ENCODE peak calls at places on chromosomes 12 and 14, in six cellular contexts. S is NB4, T is brain microvascular endothelial cell, Z is activated T-helper 1 cell treated with Interleukin-2 at 50 U/mL for 16 hours, M is glutamatergic neuron, X is lower lobe of right lung. I is an unnamed sample.

GRCh38 chr14:104799657-104800599 is 973 bp upstream of the ZBTB42 start:
- DNase-seq in X (peak), S (peak), T (peak), M (peak), Z (peak), I (peak)

GRCh38 chr14:103739793-103740501 is 24.3 kb downstream of the ZFYVE21 start:
- DNase-seq in S (no peak), M (no peak), T (no peak), Z (no peak), X (no peak), I (no peak)

GRCh38 chr12:119841433-119842210 is 35.5 kb downstream of the CIT start:
- DNase-seq in X (no peak), Z (no peak), M (no peak), S (no peak), T (peak), I (peak)

GRCh38 chr12:31951939-31952338 is 7.3 kb upstream of the RESF1 start:
- DNase-seq in M (no peak), S (no peak), T (no peak), X (no peak), Z (no peak), I (no peak)

GRCh38 chr14:56099081-56099797 is 19.0 kb upstream of the PELI2 start:
- DNase-seq in S (no peak), M (no peak), X (no peak), T (no peak), Z (no peak), I (no peak)

GRCh38 chr12:74598819-74599218 is 61.2 kb downstream of the ATXN7L3B start:
- DNase-seq in S (no peak), M (no peak), T (no peak), X (no peak), Z (no peak), I (no peak)

GRCh38 chr12:39660101-39660500 is 40.5 kb upstream of the ABCD2 start:
- DNase-seq in T (no peak), M (no peak), X (no peak), S (no peak), Z (no peak), I (no peak)

GRCh38 chr12:104250366-104251125 is 35.0 kb downstream of the TXNRD1 start:
- DNase-seq in M (no peak), X (no peak), T (no peak), S (no peak), Z (no peak), I (no peak)

GRCh38 chr12:50659260-50659659 is 104.6 kb upstream of the ATF1 start:
- DNase-seq in M (no peak), Z (no peak), X (no peak), T (no peak), S (no peak), I (no peak)

GRCh38 chr12:52703424-52703823 is at the start of gene KRT77:
- DNase-seq in X (no peak), T (no peak), M (no peak), S (no peak), Z (no peak), I (no peak)

GRCh38 chr12:26153421-26154154 is 28.8 kb upstream of the BHLHE41 start:
- DNase-seq in T (peak), S (no peak), Z (no peak), M (no peak), X (no peak), I (peak)

GRCh38 chr14:99946652-99947489 is 118.4 kb upstream of the EVL start:
- DNase-seq in X (no peak), M (peak), Z (peak), T (no peak), S (peak), I (no peak)

GRCh38 chr14:100192250-100192671 is 32.8 kb upstream of the DEGS2 start:
- DNase-seq in X (peak), Z (no peak), S (peak), T (no peak), M (no peak), I (no peak)

GRCh38 chr12:52074006-52074405 is 4.2 kb downstream of the ATG101 start:
- DNase-seq in X (peak), T (peak), S (peak), M (peak), Z (no peak), I (peak)

GRCh38 chr12:122076743-122077495 is 1.6 kb upstream of the MLXIP start:
- DNase-seq in Z (no peak), T (no peak), S (no peak), M (no peak), X (no peak), I (no peak)

GRCh38 chr12:115774148-115774905 is 503.2 kb downstream of the MED13L start:
- DNase-seq in Z (no peak), M (no peak), S (no peak), X (no peak), T (no peak), I (no peak)

GRCh38 chr14:82537831-82538230 is 1004.2 kb upstream of the SEL1L start:
- DNase-seq in M (no peak), S (no peak), T (no peak), Z (no peak), X (no peak), I (peak)